ENCODE peak calls at places on chromosomes 2 and 18, in six cellular contexts. D is AG08396, J is NCI-H1105 treated with DMSO at 0.1 percent for 48 hours, E is NCI-H1092, Z is T follicular helper cell, R is NCI-H2081. T is an unnamed sample.

GRCh38 chr2:138369856-138370255 is 131.7 kb upstream of the SPOPL start:
- DNase-seq in R (no peak), Z (no peak), E (no peak), J (no peak), D (no peak), T (no peak)

GRCh38 chr2:219289537-219290361 is 10.6 kb downstream of the DNAJB2 start:
- DNase-seq in D (peak), R (no peak), E (no peak), Z (no peak), J (no peak), T (no peak)

GRCh38 chr2:197675711-197676188 is 363 bp upstream of the RFTN2 start:
- DNase-seq in J (no peak), Z (no peak), R (no peak), E (no peak), D (peak), T (peak)

GRCh38 chr18:8841781-8842485 is 136.6 kb downstream of the MTCL1 start:
- DNase-seq in E (no peak), D (no peak), Z (no peak), J (no peak), R (no peak), T (no peak)

GRCh38 chr2:64228126-64228678 is 84.0 kb upstream of the PELI1 start:
- DNase-seq in J (peak), E (peak), Z (peak), D (peak), R (peak), T (no peak)

GRCh38 chr2:227308784-227309183 is 16.3 kb upstream of the MFF start:
- DNase-seq in E (no peak), R (no peak), D (no peak), Z (no peak), J (no peak), T (no peak)

GRCh38 chr2:20514596-20515269 is 67.9 kb downstream of the RHOB start:
- DNase-seq in D (peak), E (no peak), R (no peak), Z (no peak), J (no peak), T (peak)

GRCh38 chr18:69172046-69172445 is 228.6 kb upstream of the DOK6 start:
- DNase-seq in D (no peak), J (no peak), R (no peak), Z (no peak), E (no peak), T (no peak)

GRCh38 chr18:28834889-28835288 is 658.0 kb upstream of the CDH2 start:
- DNase-seq in R (no peak), D (no peak), E (no peak), Z (no peak), J (no peak), T (no peak)

GRCh38 chr2:208607694-208608093 is 201.1 kb downstream of the PTH2R start:
- DNase-seq in E (peak), Z (no peak), J (peak), R (peak), D (no peak), T (no peak)

GRCh38 chr2:52572469-52572894 is 1195.1 kb upstream of the CHAC2 start:
- DNase-seq in J (no peak), Z (no peak), E (no peak), R (no peak), D (no peak), T (no peak)

GRCh38 chr18:34694611-34695165 is 15.4 kb upstream of the DTNA start:
- DNase-seq in E (peak), D (no peak), R (peak), Z (no peak), J (peak), T (no peak)

GRCh38 chr2:238854699-238855111 is 6.8 kb downstream of the TWIST2 start:
- DNase-seq in J (no peak), Z (no peak), E (no peak), D (no peak), R (no peak), T (no peak)

GRCh38 chr2:128799736-128800135 is 481.1 kb upstream of the HS6ST1 start:
- DNase-seq in J (no peak), D (no peak), Z (no peak), E (no peak), R (no peak), T (no peak)

GRCh38 chr2:234401376-234401775 is 95.5 kb downstream of the ARL4C start:
- DNase-seq in R (no peak), D (no peak), J (no peak), E (no peak), Z (no peak), T (no peak)

GRCh38 chr18:21997207-21998143 is 171.9 kb upstream of the GATA6 start:
- DNase-seq in D (peak), Z (no peak), E (no peak), J (peak), R (peak), T (peak)

GRCh38 chr18:55031164-55031563 is 71.9 kb upstream of the CCDC68 start:
- DNase-seq in D (no peak), E (no peak), J (no peak), R (no peak), Z (no peak), T (no peak)

GRCh38 chr2:64608867-64609228 is 44.9 kb downstream of the SERTAD2 start:
- DNase-seq in E (no peak), R (no peak), D (no peak), J (no peak), Z (no peak), T (no peak)

GRCh38 chr2:37776487-37776886 is 105.0 kb upstream of the CDC42EP3 start:
- DNase-seq in R (no peak), J (no peak), D (peak), Z (no peak), E (no peak), T (no peak)

GRCh38 chr2:118716102-118716501 is 131.3 kb downstream of the EN1 start:
- DNase-seq in J (no peak), E (no peak), D (no peak), Z (no peak), R (no peak), T (no peak)

GRCh38 chr2:142030735-142031134 is 100.1 kb downstream of the LRP1B start:
- DNase-seq in R (no peak), D (no peak), Z (no peak), J (no peak), E (no peak), T (no peak)

GRCh38 chr2:121345887-121346286 is 60.9 kb upstream of the TFCP2L1 start:
- DNase-seq in E (no peak), D (no peak), J (no peak), Z (no peak), R (no peak), T (no peak)

GRCh38 chr2:201342923-201343322 is 14.2 kb downstream of the FLACC1 start:
- DNase-seq in Z (no peak), R (no peak), D (no peak), E (no peak), J (no peak), T (no peak)

GRCh38 chr18:63974991-63975390 is 5.1 kb downstream of the SERPINB8 start:
- DNase-seq in J (peak), E (no peak), R (no peak), D (no peak), Z (peak), T (no peak)

GRCh38 chr18:49026501-49027378 is 76.0 kb upstream of the SMAD7 start:
- DNase-seq in E (no peak), Z (no peak), D (no peak), J (no peak), R (no peak), T (no peak)

GRCh38 chr2:218281449-218281848 is 10.9 kb downstream of the TMBIM1 start:
- DNase-seq in E (no peak), J (no peak), Z (no peak), R (no peak), D (no peak), T (no peak)

GRCh38 chr2:130778781-130779180 is 23.4 kb downstream of the AMER3 start:
- DNase-seq in Z (no peak), J (no peak), D (no peak), R (no peak), E (no peak), T (no peak)

GRCh38 chr2:45595724-45596435 is 15.2 kb downstream of the SRBD1 start:
- DNase-seq in J (no peak), Z (no peak), D (peak), E (no peak), R (no peak), T (no peak)

GRCh38 chr2:138071720-138072719 is 107.7 kb downstream of the HNMT start:
- DNase-seq in E (peak), J (peak), R (peak), Z (no peak), D (no peak), T (no peak)

GRCh38 chr18:52822160-52822559 is 482.2 kb downstream of the DCC start:
- DNase-seq in R (no peak), D (no peak), Z (no peak), E (no peak), J (no peak), T (no peak)

GRCh38 chr2:225756198-225756597 is 356.7 kb downstream of the NYAP2 start:
- DNase-seq in E (no peak), D (no peak), J (no peak), R (no peak), Z (no peak), T (no peak)

GRCh38 chr18:45760443-45761036 is 36.6 kb downstream of the SLC14A1 start:
- DNase-seq in E (no peak), J (peak), Z (no peak), R (peak), D (no peak), T (no peak)

GRCh38 chr2:189521686-189522434 is 58.7 kb downstream of the SLC40A1 start:
- DNase-seq in D (peak), Z (no peak), R (peak), E (no peak), J (no peak), T (no peak)

GRCh38 chr2:160224060-160224459 is 24.0 kb upstream of the ITGB6 start:
- DNase-seq in Z (no peak), E (no peak), D (peak), J (no peak), R (no peak), T (peak)

GRCh38 chr2:175445276-175445675 is 263.8 kb upstream of the ATP5MC3 start:
- DNase-seq in J (no peak), D (no peak), R (no peak), E (no peak), Z (no peak), T (no peak)

GRCh38 chr2:208783184-208783583 is 376.6 kb downstream of the PTH2R start:
- DNase-seq in J (no peak), E (peak), Z (no peak), D (no peak), R (peak), T (no peak)

GRCh38 chr2:231170058-231170457 is 28.4 kb upstream of the ARMC9 start:
- DNase-seq in J (no peak), D (peak), E (no peak), Z (no peak), R (no peak), T (no peak)